ENCODE peak calls at places on chromosome X, in five cellular contexts. One of them, this sample, is unnamed. For H3K4me1, the result is how much of the 10 kb centered on the place peaks cover.

GRCh38 chrX:123860506-123860840 is 620 bp downstream of the XIAP start:
- DNase-seq in Peyer's patch: peak
- DNase-seq in stomach: peak
- DNase-seq in ascending aorta: no peak
- DNase-seq in GM23248: no peak
- DNase-seq in this sample: no peak

GRCh38 chrX:124863303-124863702 is 456.4 kb upstream of the TEX13C start:
- DNase-seq in Peyer's patch: no peak
- DNase-seq in stomach: no peak
- DNase-seq in ascending aorta: no peak
- DNase-seq in GM23248: no peak
- DNase-seq in this sample: no peak

GRCh38 chrX:107000013-107000515 is at the start of gene MORC4:
- DNase-seq in Peyer's patch: peak
- DNase-seq in stomach: peak
- DNase-seq in ascending aorta: peak
- DNase-seq in GM23248: peak
- DNase-seq in this sample: peak

GRCh38 chrX:124925681-124926080 is 394.0 kb upstream of the TEX13C start:
- DNase-seq in Peyer's patch: no peak
- DNase-seq in stomach: no peak
- DNase-seq in ascending aorta: no peak
- DNase-seq in GM23248: no peak
- DNase-seq in this sample: no peak

GRCh38 chrX:43949669-43950068 is 23.5 kb downstream of the NDP start:
- DNase-seq in Peyer's patch: no peak
- DNase-seq in stomach: no peak
- DNase-seq in ascending aorta: no peak
- DNase-seq in GM23248: peak
- DNase-seq in this sample: no peak

GRCh38 chrX:124045109-124045508 is 83.6 kb downstream of the STAG2 start:
- DNase-seq in Peyer's patch: no peak
- DNase-seq in stomach: no peak
- DNase-seq in ascending aorta: no peak
- DNase-seq in GM23248: peak
- DNase-seq in this sample: no peak

GRCh38 chrX:122135070-122135469 is 1049.0 kb upstream of the GRIA3 start:
- DNase-seq in Peyer's patch: no peak
- DNase-seq in stomach: no peak
- DNase-seq in ascending aorta: no peak
- DNase-seq in GM23248: peak
- DNase-seq in this sample: no peak

GRCh38 chrX:74613350-74614192 is 853 bp downstream of the RLIM start:
- DNase-seq in Peyer's patch: no peak
- DNase-seq in stomach: peak
- DNase-seq in ascending aorta: no peak
- DNase-seq in GM23248: peak
- DNase-seq in this sample: no peak

GRCh38 chrX:24226176-24226575 is 76.6 kb downstream of the ZFX start:
- DNase-seq in Peyer's patch: no peak
- DNase-seq in stomach: no peak
- DNase-seq in ascending aorta: no peak
- DNase-seq in GM23248: no peak
- DNase-seq in this sample: no peak

GRCh38 chrX:113522814-113523213 is 682.2 kb upstream of the AMOT start:
- DNase-seq in Peyer's patch: no peak
- DNase-seq in stomach: no peak
- DNase-seq in ascending aorta: no peak
- DNase-seq in GM23248: no peak
- DNase-seq in this sample: no peak

GRCh38 chrX:32408389-32408788 is 803.0 kb downstream of the DMD start:
- DNase-seq in Peyer's patch: no peak
- DNase-seq in stomach: no peak
- DNase-seq in ascending aorta: no peak
- DNase-seq in GM23248: no peak
- DNase-seq in this sample: peak

GRCh38 chrX:73668779-73669178 is 105.8 kb downstream of the CHIC1 start:
- DNase-seq in Peyer's patch: no peak
- DNase-seq in stomach: no peak
- DNase-seq in ascending aorta: no peak
- DNase-seq in GM23248: no peak
- DNase-seq in this sample: no peak

GRCh38 chrX:155864655-155865054 is 16.5 kb upstream of the VAMP7 start:
- DNase-seq in Peyer's patch: no peak
- DNase-seq in stomach: no peak
- DNase-seq in ascending aorta: no peak
- DNase-seq in GM23248: peak
- DNase-seq in this sample: no peak

GRCh38 chrX:47218920-47219815 is 687 bp downstream of the CDK16 start:
- DNase-seq in Peyer's patch: peak
- DNase-seq in stomach: no peak
- DNase-seq in ascending aorta: no peak
- DNase-seq in GM23248: peak
- DNase-seq in this sample: no peak

GRCh38 chrX:50838820-50839600 is 25.0 kb upstream of the SHROOM4 start:
- DNase-seq in Peyer's patch: no peak
- DNase-seq in stomach: no peak
- DNase-seq in ascending aorta: no peak
- DNase-seq in GM23248: peak
- DNase-seq in this sample: peak

GRCh38 chrX:74537011-74537390 is 77.4 kb downstream of the RLIM start:
- DNase-seq in Peyer's patch: no peak
- DNase-seq in stomach: no peak
- DNase-seq in ascending aorta: no peak
- DNase-seq in GM23248: peak
- DNase-seq in this sample: no peak

GRCh38 chrX:27808226-27808625 is 436 bp downstream of the MAGEB10 start:
- DNase-seq in Peyer's patch: no peak
- DNase-seq in stomach: no peak
- DNase-seq in ascending aorta: no peak
- DNase-seq in GM23248: no peak
- DNase-seq in this sample: no peak

GRCh38 chrX:48468247-48468671 is 1.8 kb downstream of the SLC38A5 start:
- DNase-seq in Peyer's patch: peak
- DNase-seq in stomach: peak
- DNase-seq in ascending aorta: no peak
- DNase-seq in GM23248: peak
- DNase-seq in this sample: no peak

GRCh38 chrX:14529288-14529989 is at the start of gene GLRA2:
- DNase-seq in Peyer's patch: no peak
- DNase-seq in stomach: no peak
- DNase-seq in ascending aorta: no peak
- DNase-seq in GM23248: peak
- DNase-seq in this sample: no peak

GRCh38 chrX:110394653-110395052 is 36.0 kb downstream of the RTL9 start:
- DNase-seq in Peyer's patch: no peak
- DNase-seq in stomach: no peak
- DNase-seq in ascending aorta: no peak
- DNase-seq in GM23248: peak
- DNase-seq in this sample: peak

GRCh38 chrX:149392896-149393295 is 112.2 kb downstream of the IDS start:
- DNase-seq in Peyer's patch: no peak
- DNase-seq in stomach: no peak
- DNase-seq in ascending aorta: no peak
- DNase-seq in GM23248: no peak
- DNase-seq in this sample: peak

GRCh38 chrX:110210417-110211139 is 107.3 kb downstream of the AMMECR1 start:
- DNase-seq in Peyer's patch: no peak
- DNase-seq in stomach: no peak
- DNase-seq in ascending aorta: no peak
- DNase-seq in GM23248: peak
- DNase-seq in this sample: peak

GRCh38 chrX:96764864-96765263 is 80.2 kb downstream of the DIAPH2 start:
- DNase-seq in Peyer's patch: no peak
- DNase-seq in stomach: no peak
- DNase-seq in ascending aorta: no peak
- DNase-seq in GM23248: no peak
- DNase-seq in this sample: no peak

GRCh38 chrX:24231169-24231568 is 81.6 kb downstream of the ZFX start:
- DNase-seq in Peyer's patch: no peak
- DNase-seq in stomach: no peak
- DNase-seq in ascending aorta: no peak
- DNase-seq in GM23248: peak
- DNase-seq in this sample: peak

GRCh38 chrX:151901821-151902220 is 10.9 kb upstream of the MAGEA4 start:
- DNase-seq in Peyer's patch: no peak
- DNase-seq in stomach: no peak
- DNase-seq in ascending aorta: no peak
- DNase-seq in GM23248: peak
- DNase-seq in this sample: no peak

GRCh38 chrX:64205441-64205734 is at the start of gene AMER1:
- DNase-seq in Peyer's patch: no peak
- DNase-seq in stomach: no peak
- DNase-seq in ascending aorta: no peak
- DNase-seq in GM23248: peak
- DNase-seq in this sample: no peak

GRCh38 chrX:48940404-48940955 is 16.9 kb downstream of the OTUD5 start:
- DNase-seq in Peyer's patch: no peak
- DNase-seq in stomach: no peak
- DNase-seq in ascending aorta: no peak
- DNase-seq in GM23248: no peak
- DNase-seq in this sample: no peak

GRCh38 chrX:150364347-150365050 is 1.4 kb downstream of the MAMLD1 start:
- DNase-seq in Peyer's patch: no peak
- DNase-seq in stomach: no peak
- DNase-seq in ascending aorta: no peak
- DNase-seq in GM23248: peak
- DNase-seq in this sample: no peak

GRCh38 chrX:85544609-85545008 is 165.1 kb upstream of the POF1B start:
- DNase-seq in Peyer's patch: no peak
- DNase-seq in stomach: no peak
- DNase-seq in ascending aorta: no peak
- DNase-seq in GM23248: peak
- DNase-seq in this sample: no peak

GRCh38 chrX:5876984-5877655 is 351.5 kb downstream of the NLGN4X start:
- DNase-seq in Peyer's patch: no peak
- DNase-seq in stomach: no peak
- DNase-seq in ascending aorta: no peak
- DNase-seq in GM23248: peak
- DNase-seq in this sample: no peak

DNA sequence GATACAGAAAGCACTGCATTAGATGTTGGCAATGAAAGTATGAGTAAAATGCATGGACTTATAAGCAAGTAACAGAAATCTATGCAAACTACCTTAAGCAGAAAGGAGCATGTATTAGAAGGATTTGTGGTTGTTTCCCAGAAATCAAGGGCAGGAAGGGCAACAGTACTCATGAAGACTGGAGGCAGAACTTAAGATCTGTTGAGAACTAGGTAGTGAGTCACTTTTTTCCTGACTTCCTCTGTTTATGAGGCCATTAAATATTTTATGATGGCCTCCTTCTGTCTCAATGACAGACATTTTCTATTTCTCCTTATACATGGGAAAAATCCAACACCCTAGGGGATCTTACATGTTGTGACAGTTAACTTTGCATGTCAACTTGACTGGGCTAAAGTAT is 398.2 kb downstream of the MID1IP1 start:
- DNase-seq in Peyer's patch: no peak
- DNase-seq in stomach: no peak
- DNase-seq in ascending aorta: no peak
- DNase-seq in GM23248: no peak
- DNase-seq in this sample: no peak
- H3K4me1 ChIP-seq in Peyer's patch: under half
- H3K4me1 ChIP-seq in stomach: under half
- H3K4me1 ChIP-seq in ascending aorta: under half
- H3K4me1 ChIP-seq in GM23248: under half
- H3K4me1 ChIP-seq in this sample: under half

GRCh38 chrX:41119803-41120202 is 34.6 kb downstream of the USP9X start:
- DNase-seq in Peyer's patch: no peak
- DNase-seq in stomach: no peak
- DNase-seq in ascending aorta: no peak
- DNase-seq in GM23248: no peak
- DNase-seq in this sample: no peak

GRCh38 chrX:41122664-41123257 is 37.5 kb downstream of the USP9X start:
- DNase-seq in Peyer's patch: no peak
- DNase-seq in stomach: no peak
- DNase-seq in ascending aorta: no peak
- DNase-seq in GM23248: no peak
- DNase-seq in this sample: no peak

GRCh38 chrX:41116948-41117347 is 31.7 kb downstream of the USP9X start:
- DNase-seq in Peyer's patch: no peak
- DNase-seq in stomach: no peak
- DNase-seq in ascending aorta: no peak
- DNase-seq in GM23248: no peak
- DNase-seq in this sample: no peak

GRCh38 chrX:41121766-41122165 is 36.5 kb downstream of the USP9X start:
- DNase-seq in Peyer's patch: no peak
- DNase-seq in stomach: no peak
- DNase-seq in ascending aorta: no peak
- DNase-seq in GM23248: no peak
- DNase-seq in this sample: no peak

GRCh38 chrX:41118156-41118555 is 32.9 kb downstream of the USP9X start:
- DNase-seq in Peyer's patch: no peak
- DNase-seq in stomach: no peak
- DNase-seq in ascending aorta: no peak
- DNase-seq in GM23248: no peak
- DNase-seq in this sample: no peak
- H3K4me1 ChIP-seq in Peyer's patch: under half
- H3K4me1 ChIP-seq in stomach: under half
- H3K4me1 ChIP-seq in ascending aorta: under half
- H3K4me1 ChIP-seq in GM23248: under half
- H3K4me1 ChIP-seq in this sample: under half

GRCh38 chrX:45748443-45748842 is 547.8 kb upstream of the DIPK2B start:
- DNase-seq in Peyer's patch: no peak
- DNase-seq in stomach: no peak
- DNase-seq in ascending aorta: no peak
- DNase-seq in GM23248: peak
- DNase-seq in this sample: no peak
- H3K4me1 ChIP-seq in Peyer's patch: under half
- H3K4me1 ChIP-seq in stomach: under half
- H3K4me1 ChIP-seq in ascending aorta: under half
- H3K4me1 ChIP-seq in GM23248: half or more
- H3K4me1 ChIP-seq in this sample: under half

GRCh38 chrX:13005671-13006473 is 31.0 kb downstream of the TMSB4X start:
- DNase-seq in Peyer's patch: peak
- DNase-seq in stomach: peak
- DNase-seq in ascending aorta: no peak
- DNase-seq in GM23248: peak
- DNase-seq in this sample: no peak
- H3K4me1 ChIP-seq in Peyer's patch: under half
- H3K4me1 ChIP-seq in stomach: under half
- H3K4me1 ChIP-seq in ascending aorta: under half
- H3K4me1 ChIP-seq in GM23248: under half
- H3K4me1 ChIP-seq in this sample: half or more